ENCODE peak calls at places on chromosomes 12 and 14, in four cellular contexts. X is fibroblast of lung, G is HFF-Myc, Q is MCF 10A. I is an unnamed sample.

GRCh38 chr12:119393685-119394084 is 59.2 kb downstream of the CCDC60 start:
- DNase-seq in G (no peak), X (no peak), Q (no peak), I (no peak)

GRCh38 chr12:18502422-18502821 is 235.4 kb downstream of the PLCZ1 start:
- DNase-seq in X (no peak), G (no peak), Q (no peak), I (no peak)

GRCh38 chr12:65756956-65757511 is 67.2 kb upstream of the HMGA2 start:
- DNase-seq in G (no peak), Q (no peak), X (no peak), I (no peak)

GRCh38 chr12:47023944-47024343 is 55.5 kb upstream of the PCED1B start:
- DNase-seq in Q (peak), X (no peak), G (no peak), I (no peak)

GRCh38 chr12:103369929-103370328 is 125.8 kb downstream of the C12orf42 start:
- DNase-seq in G (no peak), X (no peak), Q (no peak), I (no peak)

GRCh38 chr12:122125452-122126341 is 47.1 kb downstream of the MLXIP start:
- DNase-seq in Q (no peak), G (no peak), X (no peak), I (no peak)

GRCh38 chr12:132624186-132624855 is 5.7 kb downstream of the P2RX2 start:
- DNase-seq in Q (no peak), X (no peak), G (no peak), I (no peak)

GRCh38 chr12:132158677-132159554 is 14.7 kb downstream of the NOC4L start:
- DNase-seq in X (no peak), Q (peak), G (no peak), I (no peak)

GRCh38 chr12:98980508-98980907 is 335.4 kb downstream of the APAF1 start:
- DNase-seq in Q (no peak), X (no peak), G (no peak), I (no peak)

GRCh38 chr14:61649283-61649682 is 46.0 kb upstream of the HIF1A start:
- DNase-seq in Q (no peak), G (no peak), X (no peak), I (no peak)

GRCh38 chr14:71753126-71753830 is 179.0 kb upstream of the RGS6 start:
- DNase-seq in X (peak), Q (peak), G (peak), I (peak)

GRCh38 chr12:89525002-89525823 is 617 bp upstream of the GALNT4 start:
- DNase-seq in X (no peak), Q (peak), G (no peak), I (no peak)

GRCh38 chr14:34018564-34019244 is 67.8 kb upstream of the EGLN3 start:
- DNase-seq in G (no peak), Q (no peak), X (no peak), I (no peak)

GRCh38 chr12:50734409-50735263 is 29.3 kb upstream of the ATF1 start:
- DNase-seq in X (peak), G (no peak), Q (peak), I (peak)

GRCh38 chr12:48813464-48814312 is 4.6 kb upstream of the CACNB3 start:
- DNase-seq in X (peak), G (no peak), Q (no peak), I (no peak)

DNA sequence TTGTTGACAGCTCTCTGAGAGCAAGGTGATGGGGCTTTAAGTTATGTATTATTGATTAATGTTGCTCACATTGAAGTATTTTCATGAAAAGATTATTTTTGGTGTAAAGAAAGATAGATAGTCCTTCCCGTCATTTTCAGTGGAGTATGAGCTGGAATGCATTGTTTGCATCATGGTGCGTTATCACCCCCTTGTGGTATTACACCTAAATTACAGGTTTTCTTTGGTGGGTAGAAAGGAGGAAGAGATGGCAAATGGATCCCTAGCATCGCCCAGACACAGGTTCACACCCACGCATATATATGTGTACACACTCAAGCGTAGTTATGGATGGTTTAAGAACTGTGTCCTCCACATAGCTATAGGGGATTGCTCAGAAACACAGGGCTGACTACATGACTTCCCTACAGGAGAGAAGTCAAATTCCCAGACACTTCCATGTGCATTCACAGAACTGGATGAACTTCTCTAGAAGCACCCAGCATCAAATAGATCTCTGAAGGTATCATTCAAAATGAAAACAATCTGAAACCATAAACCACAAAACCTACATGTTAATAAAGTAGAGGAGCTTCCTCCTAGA is 14.4 kb upstream of the SERPINA10 start:
- DNase-seq in Q (peak), G (no peak), X (no peak), I (no peak)
- TF ChIP-seq CTCF in Q (peak), G (peak), X (no peak), I (no peak)

GRCh38 chr12:4975574-4975973 is 65.9 kb downstream of the KCNA1 start:
- DNase-seq in X (no peak), G (no peak), Q (no peak), I (no peak)
- TF ChIP-seq CTCF in X (no peak), G (no peak), Q (no peak), I (no peak)

GRCh38 chr14:81986005-81986404 is 452.4 kb upstream of the SEL1L start:
- DNase-seq in X (no peak), G (no peak), Q (no peak), I (no peak)

GRCh38 chr14:81990312-81990761 is 456.7 kb upstream of the SEL1L start:
- DNase-seq in G (peak), X (peak), Q (peak), I (peak)

DNA sequence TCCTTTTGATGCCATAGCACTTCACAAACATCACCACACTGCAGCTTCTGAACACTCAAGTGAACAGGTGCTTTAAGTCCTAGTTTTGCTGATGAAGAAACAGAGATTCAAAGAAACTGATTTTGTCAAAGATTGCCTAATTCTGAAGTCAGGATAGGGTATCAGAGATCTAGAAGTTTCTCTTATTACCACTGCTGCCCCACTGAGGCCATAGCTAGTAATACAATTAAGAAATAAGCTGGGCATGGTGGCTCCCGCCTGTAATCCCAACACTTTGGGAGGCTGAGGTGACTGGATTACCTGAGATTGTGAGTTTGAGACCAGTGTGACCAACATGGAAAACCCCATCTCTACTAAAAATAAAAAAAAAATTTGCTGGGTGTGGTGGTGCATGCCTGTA is 458.3 kb upstream of the SEL1L start:
- DNase-seq in G (no peak), Q (peak), X (no peak), I (no peak)
- TF ChIP-seq CTCF in G (no peak), Q (peak), X (no peak), I (peak)

GRCh38 chr14:100018054-100018453 is 47.2 kb upstream of the EVL start:
- DNase-seq in G (no peak), Q (no peak), X (no peak), I (no peak)
- TF ChIP-seq CTCF in G (no peak), Q (no peak), X (no peak), I (no peak)

DNA sequence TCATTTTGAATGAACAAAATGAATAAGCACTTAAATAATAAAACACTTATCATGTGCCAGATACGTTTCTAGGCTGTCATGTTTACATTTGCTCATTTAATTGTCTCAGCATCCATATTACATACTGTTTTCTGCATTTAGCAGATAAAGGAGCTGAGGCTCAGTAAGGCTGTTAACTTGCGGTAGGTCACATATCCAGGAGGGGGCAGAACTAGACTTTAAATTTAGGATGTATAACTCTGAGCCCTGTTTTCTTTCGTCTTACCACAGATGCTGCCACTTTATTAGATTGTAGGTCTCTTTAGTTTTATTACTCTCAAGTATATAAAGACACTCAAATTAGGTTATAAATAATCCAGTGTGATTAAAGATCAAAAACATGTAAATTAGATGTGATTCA is 17.7 kb downstream of the IRAK4 start:
- DNase-seq in Q (peak), X (peak), G (no peak), I (peak)
- TF ChIP-seq CTCF in Q (peak), X (peak), G (peak), I (peak)

DNA sequence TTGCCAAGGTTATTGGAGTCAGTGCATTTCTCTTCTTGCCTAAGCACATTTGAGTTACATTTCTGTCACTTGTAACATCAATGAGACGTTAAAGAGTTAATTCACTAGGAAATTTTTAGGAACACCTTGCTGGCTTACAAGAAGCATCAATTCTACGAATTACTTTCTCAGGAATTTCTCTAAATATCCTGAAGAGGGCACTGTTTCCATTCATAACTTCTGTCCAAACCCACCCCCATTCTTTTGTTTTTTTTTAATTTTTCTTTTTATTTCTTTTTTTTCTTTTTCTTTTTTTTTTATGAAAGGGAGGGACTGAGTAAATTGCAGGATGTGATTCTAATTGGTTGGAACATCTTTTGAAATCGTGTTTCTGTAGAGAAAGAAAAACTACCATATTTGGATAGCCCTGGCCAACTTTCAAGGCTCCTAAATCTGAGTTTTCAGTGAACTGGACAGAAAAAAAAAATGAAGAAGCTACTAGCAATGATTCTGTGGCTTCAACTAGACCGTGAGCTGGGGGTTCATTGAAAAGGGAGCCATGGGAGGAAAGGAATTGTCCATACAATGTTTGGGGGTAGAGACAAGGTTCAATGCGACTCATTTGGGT is 285.3 kb downstream of the DAD1 start:
- DNase-seq in Q (peak), G (no peak), X (peak), I (no peak)
- TF ChIP-seq CTCF in Q (peak), G (peak), X (peak), I (peak)

I was measured in HFFc6.